ENCODE peak calls at places on chromosomes 11 and 22, in seven cellular contexts. One of them, this sample, is unnamed.

GRCh38 chr11:18792066-18792591 is 531 bp upstream of the PTPN5 start:
- DNase-seq in GOT3: no peak
- DNase-seq in H7: no peak
- DNase-seq in IMR-90: no peak
- DNase-seq in stimulated activated CD4-positive, alpha-beta T cell treated with anti-CD3 and anti-CD28 coated beads, Interleukin-4, amount 100 ng/mL, for 1 hour: no peak
- DNase-seq in hypothalamus: no peak
- DNase-seq in HT1080: no peak
- DNase-seq in this sample: no peak

GRCh38 chr22:36227396-36227795 is 11.9 kb downstream of the APOL2 start:
- DNase-seq in GOT3: no peak
- DNase-seq in H7: no peak
- DNase-seq in IMR-90: no peak
- DNase-seq in stimulated activated CD4-positive, alpha-beta T cell treated with anti-CD3 and anti-CD28 coated beads, Interleukin-4, amount 100 ng/mL, for 1 hour: no peak
- DNase-seq in hypothalamus: no peak
- DNase-seq in HT1080: no peak
- DNase-seq in this sample: no peak

GRCh38 chr11:17179972-17180371 is 27.8 kb downstream of the PIK3C2A start:
- DNase-seq in GOT3: no peak
- DNase-seq in H7: no peak
- DNase-seq in IMR-90: no peak
- DNase-seq in stimulated activated CD4-positive, alpha-beta T cell treated with anti-CD3 and anti-CD28 coated beads, Interleukin-4, amount 100 ng/mL, for 1 hour: no peak
- DNase-seq in hypothalamus: no peak
- DNase-seq in HT1080: no peak
- DNase-seq in this sample: no peak

GRCh38 chr11:67371549-67372231 is 1.7 kb downstream of the CLCF1 start:
- DNase-seq in GOT3: no peak
- DNase-seq in H7: peak
- DNase-seq in IMR-90: peak
- DNase-seq in stimulated activated CD4-positive, alpha-beta T cell treated with anti-CD3 and anti-CD28 coated beads, Interleukin-4, amount 100 ng/mL, for 1 hour: no peak
- DNase-seq in hypothalamus: no peak
- DNase-seq in HT1080: no peak
- DNase-seq in this sample: no peak

GRCh38 chr11:119676461-119677020 is 52.5 kb downstream of the NECTIN1 start:
- DNase-seq in GOT3: no peak
- DNase-seq in H7: no peak
- DNase-seq in IMR-90: peak
- DNase-seq in stimulated activated CD4-positive, alpha-beta T cell treated with anti-CD3 and anti-CD28 coated beads, Interleukin-4, amount 100 ng/mL, for 1 hour: no peak
- DNase-seq in hypothalamus: no peak
- DNase-seq in HT1080: peak
- DNase-seq in this sample: no peak

GRCh38 chr11:123833095-123833494 is 26.9 kb upstream of the OR6M1 start:
- DNase-seq in GOT3: no peak
- DNase-seq in H7: no peak
- DNase-seq in IMR-90: no peak
- DNase-seq in stimulated activated CD4-positive, alpha-beta T cell treated with anti-CD3 and anti-CD28 coated beads, Interleukin-4, amount 100 ng/mL, for 1 hour: no peak
- DNase-seq in hypothalamus: no peak
- DNase-seq in HT1080: peak
- DNase-seq in this sample: no peak

GRCh38 chr11:67538823-67539505 is 15.7 kb upstream of the CABP2 start:
- DNase-seq in GOT3: no peak
- DNase-seq in H7: no peak
- DNase-seq in IMR-90: no peak
- DNase-seq in stimulated activated CD4-positive, alpha-beta T cell treated with anti-CD3 and anti-CD28 coated beads, Interleukin-4, amount 100 ng/mL, for 1 hour: no peak
- DNase-seq in hypothalamus: no peak
- DNase-seq in HT1080: no peak
- DNase-seq in this sample: no peak

GRCh38 chr11:114098927-114099326 is 39.4 kb downstream of the ZBTB16 start:
- DNase-seq in GOT3: no peak
- DNase-seq in H7: no peak
- DNase-seq in IMR-90: no peak
- DNase-seq in stimulated activated CD4-positive, alpha-beta T cell treated with anti-CD3 and anti-CD28 coated beads, Interleukin-4, amount 100 ng/mL, for 1 hour: no peak
- DNase-seq in hypothalamus: no peak
- DNase-seq in HT1080: no peak
- DNase-seq in this sample: no peak

GRCh38 chr22:37848587-37849088 is 581 bp upstream of the EIF3L start:
- DNase-seq in GOT3: no peak
- DNase-seq in H7: no peak
- DNase-seq in IMR-90: peak
- DNase-seq in stimulated activated CD4-positive, alpha-beta T cell treated with anti-CD3 and anti-CD28 coated beads, Interleukin-4, amount 100 ng/mL, for 1 hour: peak
- DNase-seq in hypothalamus: no peak
- DNase-seq in HT1080: no peak
- DNase-seq in this sample: no peak

GRCh38 chr11:47617417-47617809 is 23.2 kb upstream of the C1QTNF4 start:
- DNase-seq in GOT3: no peak
- DNase-seq in H7: no peak
- DNase-seq in IMR-90: peak
- DNase-seq in stimulated activated CD4-positive, alpha-beta T cell treated with anti-CD3 and anti-CD28 coated beads, Interleukin-4, amount 100 ng/mL, for 1 hour: no peak
- DNase-seq in hypothalamus: no peak
- DNase-seq in HT1080: no peak
- DNase-seq in this sample: no peak

GRCh38 chr11:70129051-70129592 is 51.0 kb downstream of the ANO1 start:
- DNase-seq in GOT3: no peak
- DNase-seq in H7: peak
- DNase-seq in IMR-90: no peak
- DNase-seq in stimulated activated CD4-positive, alpha-beta T cell treated with anti-CD3 and anti-CD28 coated beads, Interleukin-4, amount 100 ng/mL, for 1 hour: no peak
- DNase-seq in hypothalamus: no peak
- DNase-seq in HT1080: no peak
- DNase-seq in this sample: no peak

GRCh38 chr11:18615628-18616392 is 16.2 kb downstream of the MISFA start:
- DNase-seq in GOT3: no peak
- DNase-seq in H7: no peak
- DNase-seq in IMR-90: peak
- DNase-seq in stimulated activated CD4-positive, alpha-beta T cell treated with anti-CD3 and anti-CD28 coated beads, Interleukin-4, amount 100 ng/mL, for 1 hour: no peak
- DNase-seq in hypothalamus: no peak
- DNase-seq in HT1080: peak
- DNase-seq in this sample: no peak

GRCh38 chr11:65720237-65720934 is at the start of gene RNASEH2C:
- DNase-seq in GOT3: peak
- DNase-seq in H7: peak
- DNase-seq in IMR-90: peak
- DNase-seq in stimulated activated CD4-positive, alpha-beta T cell treated with anti-CD3 and anti-CD28 coated beads, Interleukin-4, amount 100 ng/mL, for 1 hour: peak
- DNase-seq in hypothalamus: peak
- DNase-seq in HT1080: peak
- DNase-seq in this sample: peak

GRCh38 chr11:102989379-102990047 is 34.0 kb upstream of the MMP13 start:
- DNase-seq in GOT3: no peak
- DNase-seq in H7: no peak
- DNase-seq in IMR-90: peak
- DNase-seq in stimulated activated CD4-positive, alpha-beta T cell treated with anti-CD3 and anti-CD28 coated beads, Interleukin-4, amount 100 ng/mL, for 1 hour: no peak
- DNase-seq in hypothalamus: no peak
- DNase-seq in HT1080: peak
- DNase-seq in this sample: no peak

GRCh38 chr11:21412652-21413383 is 743.4 kb downstream of the NELL1 start:
- DNase-seq in GOT3: no peak
- DNase-seq in H7: no peak
- DNase-seq in IMR-90: no peak
- DNase-seq in stimulated activated CD4-positive, alpha-beta T cell treated with anti-CD3 and anti-CD28 coated beads, Interleukin-4, amount 100 ng/mL, for 1 hour: no peak
- DNase-seq in hypothalamus: no peak
- DNase-seq in HT1080: no peak
- DNase-seq in this sample: no peak

GRCh38 chr11:120883404-120884135 is 140.3 kb upstream of the TBCEL start:
- DNase-seq in GOT3: no peak
- DNase-seq in H7: peak
- DNase-seq in IMR-90: peak
- DNase-seq in stimulated activated CD4-positive, alpha-beta T cell treated with anti-CD3 and anti-CD28 coated beads, Interleukin-4, amount 100 ng/mL, for 1 hour: no peak
- DNase-seq in hypothalamus: no peak
- DNase-seq in HT1080: peak
- DNase-seq in this sample: peak

GRCh38 chr11:60348116-60348515 is 21.1 kb downstream of the MS4A6E start:
- DNase-seq in GOT3: no peak
- DNase-seq in H7: peak
- DNase-seq in IMR-90: no peak
- DNase-seq in stimulated activated CD4-positive, alpha-beta T cell treated with anti-CD3 and anti-CD28 coated beads, Interleukin-4, amount 100 ng/mL, for 1 hour: no peak
- DNase-seq in hypothalamus: no peak
- DNase-seq in HT1080: no peak
- DNase-seq in this sample: no peak

GRCh38 chr11:127521413-127521812 is 520.8 kb upstream of the KIRREL3 start:
- DNase-seq in GOT3: no peak
- DNase-seq in H7: no peak
- DNase-seq in IMR-90: peak
- DNase-seq in stimulated activated CD4-positive, alpha-beta T cell treated with anti-CD3 and anti-CD28 coated beads, Interleukin-4, amount 100 ng/mL, for 1 hour: no peak
- DNase-seq in hypothalamus: no peak
- DNase-seq in HT1080: peak
- DNase-seq in this sample: no peak